ENCODE peak calls at places on chromosomes 2 and 18, in ten cellular contexts. W is transverse colon, Z is A549, O is ovary, B is GM12878, H is tibial nerve, F is suprapubic skin, P is K562, I is sigmoid colon, N is HepG2. J is an unnamed sample. For H3K4me1 and H3K9me3, the result is how much of the 10 kb centered on the place peaks cover.

GRCh38 chr2:109663721-109664120 is 49.6 kb downstream of the SOWAHC start:
- DNase-seq in W (no peak), Z (no peak), O (peak), B (no peak), H (no peak), F (no peak), P (no peak), I (peak), N (peak), J (no peak)

GRCh38 chr2:153477096-153477555 is 1.4 kb downstream of the RPRM start:
- DNase-seq in W (no peak), Z (no peak), O (peak), B (no peak), H (no peak), F (no peak), P (no peak), I (peak), N (no peak), J (no peak)

GRCh38 chr2:162327134-162327769 is 8.8 kb upstream of the IFIH1 start:
- DNase-seq in W (no peak), Z (no peak), O (no peak), B (no peak), H (no peak), F (no peak), P (peak), I (no peak), N (no peak), J (no peak)

GRCh38 chr2:100643906-100644501 is 81.2 kb downstream of the PDCL3 start:
- DNase-seq in W (no peak), Z (no peak), O (no peak), B (no peak), H (no peak), F (no peak), P (no peak), I (no peak), N (no peak), J (no peak)

GRCh38 chr2:227402321-227402720 is 14.6 kb upstream of the SCYGR1 start:
- DNase-seq in W (no peak), Z (no peak), O (no peak), B (no peak), H (no peak), F (no peak), P (no peak), I (no peak), N (no peak), J (no peak)

GRCh38 chr2:168661404-168661869 is 141.0 kb upstream of the NOSTRIN start:
- DNase-seq in W (no peak), Z (no peak), O (no peak), B (no peak), H (no peak), F (no peak), P (no peak), I (no peak), N (no peak), J (no peak)

GRCh38 chr2:96082211-96083063 is 33.9 kb downstream of the ADRA2B start:
- DNase-seq in W (no peak), Z (no peak), O (no peak), B (no peak), H (no peak), F (peak), P (no peak), I (no peak), N (no peak), J (peak)

GRCh38 chr2:26712486-26713465 is 20.3 kb downstream of the KCNK3 start:
- DNase-seq in W (no peak), Z (no peak), O (no peak), B (no peak), H (no peak), F (no peak), P (no peak), I (peak), N (no peak), J (no peak)

GRCh38 chr2:50808694-50809093 is 223.2 kb downstream of the NRXN1 start:
- DNase-seq in W (no peak), Z (no peak), O (no peak), B (no peak), H (no peak), F (no peak), P (no peak), I (no peak), N (no peak), J (no peak)

GRCh38 chr2:237474511-237474911 is 12.5 kb upstream of the MLPH start:
- DNase-seq in W (no peak), Z (no peak), O (peak), B (no peak), H (no peak), F (no peak), P (no peak), I (peak), N (no peak), J (peak)

GRCh38 chr2:209956276-209956675 is 46.2 kb upstream of the RPE start:
- DNase-seq in W (no peak), Z (no peak), O (no peak), B (no peak), H (no peak), F (no peak), P (no peak), I (no peak), N (no peak), J (no peak)

GRCh38 chr2:236131073-236131692 is 37.0 kb downstream of the GBX2 start:
- DNase-seq in W (no peak), Z (no peak), O (no peak), B (no peak), H (no peak), F (no peak), P (no peak), I (no peak), N (no peak), J (no peak)

GRCh38 chr2:40550085-40550484 is 98.2 kb upstream of the SLC8A1 start:
- DNase-seq in W (no peak), Z (no peak), O (no peak), B (no peak), H (no peak), F (no peak), P (no peak), I (no peak), N (no peak), J (no peak)

GRCh38 chr2:181054843-181055242 is 74.4 kb downstream of the UBE2E3 start:
- DNase-seq in W (no peak), Z (no peak), O (no peak), B (no peak), H (no peak), F (no peak), P (no peak), I (no peak), N (no peak), J (no peak)

GRCh38 chr2:203893386-203893785 is 25.8 kb downstream of the CTLA4 start:
- DNase-seq in W (no peak), Z (no peak), O (no peak), B (no peak), H (no peak), F (no peak), P (no peak), I (peak), N (no peak), J (no peak)

GRCh38 chr18:35122586-35123224 is 81.5 kb downstream of the MAPRE2 start:
- DNase-seq in W (no peak), Z (no peak), O (no peak), B (no peak), H (no peak), F (no peak), P (peak), I (no peak), N (no peak), J (no peak)

GRCh38 chr2:149648282-149649030 is 60.9 kb upstream of the MMADHC start:
- DNase-seq in W (no peak), Z (peak), O (no peak), B (no peak), H (no peak), F (no peak), P (no peak), I (peak), N (no peak), J (no peak)

GRCh38 chr18:35456181-35456850 is 41.4 kb downstream of the INO80C start:
- DNase-seq in W (peak), Z (no peak), O (no peak), B (no peak), H (no peak), F (no peak), P (no peak), I (no peak), N (no peak), J (no peak)

GRCh38 chr2:24824966-24825882 is 32.0 kb downstream of the CENPO start:
- DNase-seq in W (no peak), Z (peak), O (no peak), B (no peak), H (no peak), F (peak), P (peak), I (peak), N (no peak), J (no peak)

GRCh38 chr2:88092773-88093172 is 25.1 kb downstream of the SMYD1 start:
- DNase-seq in W (no peak), Z (no peak), O (no peak), B (no peak), H (no peak), F (no peak), P (no peak), I (no peak), N (no peak), J (no peak)

GRCh38 chr18:57075716-57076400 is 71.0 kb upstream of the BOD1L2 start:
- DNase-seq in W (no peak), Z (no peak), O (no peak), B (no peak), H (no peak), F (no peak), P (no peak), I (no peak), N (no peak), J (no peak)

GRCh38 chr2:75560768-75561565 is at the start of gene EVA1A:
- DNase-seq in W (peak), Z (peak), O (peak), B (no peak), H (no peak), F (no peak), P (no peak), I (no peak), N (peak), J (peak)

GRCh38 chr2:216802516-216803265 is 57.2 kb downstream of the TNP1 start:
- DNase-seq in W (no peak), Z (no peak), O (no peak), B (no peak), H (no peak), F (no peak), P (no peak), I (no peak), N (no peak), J (no peak)

GRCh38 chr18:43965691-43966090 is 688.4 kb upstream of the SYT4 start:
- DNase-seq in W (no peak), Z (no peak), O (no peak), B (no peak), H (no peak), F (no peak), P (no peak), I (no peak), N (no peak), J (no peak)

GRCh38 chr2:214899751-214900150 is 90.3 kb upstream of the BARD1 start:
- DNase-seq in W (no peak), Z (no peak), O (no peak), B (no peak), H (no peak), F (no peak), P (no peak), I (no peak), N (no peak), J (no peak)

GRCh38 chr2:235506291-235506996 is 12.6 kb downstream of the AGAP1 start:
- DNase-seq in W (peak), Z (peak), O (no peak), B (no peak), H (no peak), F (no peak), P (no peak), I (no peak), N (no peak), J (no peak)

GRCh38 chr2:54374965-54375364 is 81.2 kb upstream of the SPTBN1 start:
- DNase-seq in W (no peak), Z (no peak), O (no peak), B (no peak), H (no peak), F (no peak), P (no peak), I (no peak), N (no peak), J (no peak)

GRCh38 chr2:115412501-115412900 is 970.1 kb downstream of the DPP10 start:
- DNase-seq in W (no peak), Z (no peak), O (no peak), B (no peak), H (no peak), F (no peak), P (no peak), I (no peak), N (no peak), J (no peak)

DNA sequence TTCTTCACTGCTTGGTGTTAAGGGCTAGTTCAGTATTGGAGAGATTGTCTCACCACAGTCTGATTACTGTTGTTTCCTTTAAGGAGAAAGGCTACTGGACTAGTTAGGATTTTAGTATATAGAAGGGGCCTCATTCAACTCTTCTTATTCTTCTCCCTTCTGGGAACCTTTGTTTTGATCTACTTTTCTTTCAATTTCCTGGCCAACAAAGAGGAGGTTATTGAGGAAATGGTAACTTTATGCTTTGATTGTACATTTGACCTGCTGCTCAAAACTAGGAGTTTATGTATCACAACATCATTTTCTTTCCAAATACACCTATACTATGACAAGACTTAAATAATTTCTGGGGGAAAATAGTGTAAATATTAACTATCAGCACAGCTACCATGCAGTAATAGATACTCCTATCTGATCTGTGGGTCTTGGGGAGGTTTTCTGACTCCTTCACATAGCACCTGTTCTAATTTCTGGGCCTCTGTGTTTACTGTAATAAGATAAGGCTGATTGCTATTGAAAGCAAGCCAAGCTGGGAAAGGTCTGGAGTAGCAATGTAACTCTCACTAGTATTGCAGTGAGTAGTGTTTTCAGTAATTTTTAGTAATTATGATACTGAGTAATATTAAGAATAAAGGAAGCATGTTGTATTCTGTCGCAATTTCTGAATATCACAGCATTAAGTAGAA is 395.3 kb downstream of the NUP35 start:
- DNase-seq in W (no peak), Z (no peak), O (no peak), B (no peak), H (no peak), F (no peak), P (no peak), I (no peak), N (no peak), J (no peak)
- TF ChIP-seq EP300 in W (no peak), Z (no peak), O (no peak), B (no peak), H (no peak), F (no peak), P (no peak), I (no peak), N (no peak), J (no peak)

GRCh38 chr2:240651185-240651584 is 25.9 kb downstream of the GPR35 start:
- DNase-seq in W (no peak), Z (no peak), O (no peak), B (no peak), H (no peak), F (no peak), P (no peak), I (peak), N (no peak), J (no peak)

GRCh38 chr2:240650254-240650965 is 25.1 kb downstream of the GPR35 start:
- DNase-seq in W (no peak), Z (no peak), O (no peak), B (no peak), H (no peak), F (no peak), P (no peak), I (peak), N (no peak), J (no peak)

DNA sequence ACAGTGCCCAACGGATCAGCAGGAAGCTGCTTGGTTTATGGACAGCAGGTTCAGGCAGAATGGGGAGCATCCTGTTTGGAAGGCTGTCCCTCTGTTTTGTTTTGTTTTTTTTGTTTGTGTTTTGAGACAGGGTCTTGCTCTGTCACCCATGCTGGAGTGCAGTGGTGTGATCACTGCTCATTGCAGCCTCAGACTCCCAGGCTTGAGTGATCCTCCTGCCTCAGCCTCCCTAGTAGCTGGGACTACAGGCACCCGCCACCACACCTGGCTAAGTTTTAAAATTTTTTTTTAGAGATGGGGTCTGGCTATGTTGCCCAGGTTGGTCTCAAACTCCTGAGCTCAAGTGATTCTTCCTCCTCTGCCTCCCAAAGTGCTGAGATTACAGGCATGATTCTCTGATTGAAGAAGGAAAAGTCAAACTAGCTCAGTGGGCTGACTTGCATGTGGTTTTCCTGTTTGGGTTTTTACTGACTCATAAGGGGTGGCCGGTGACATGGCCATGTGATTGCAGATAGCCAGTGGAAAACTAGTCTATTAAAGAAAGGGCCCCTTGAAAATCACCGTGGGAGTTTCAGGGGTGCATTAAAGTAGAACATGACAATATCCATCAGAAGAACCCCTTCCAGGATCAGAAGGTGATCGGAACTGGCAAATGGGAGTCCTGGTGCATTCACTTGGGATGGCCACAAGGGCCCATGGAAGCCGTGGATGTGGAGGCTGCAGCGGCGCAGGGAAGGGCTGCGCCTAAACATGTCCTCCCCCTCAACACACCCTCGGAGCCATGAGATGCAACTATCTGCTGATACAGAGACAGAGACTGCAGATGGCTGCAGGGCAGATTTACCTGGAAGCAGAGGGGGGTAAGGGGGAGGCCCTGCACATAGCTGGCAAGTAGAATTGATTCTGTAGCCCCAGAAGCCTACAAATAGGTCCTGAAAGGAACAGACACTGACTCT is 26.5 kb downstream of the AQP12B start:
- DNase-seq in W (no peak), Z (no peak), O (no peak), B (peak), H (no peak), F (no peak), P (no peak), I (peak), N (no peak), J (no peak)
- H3K4me1 ChIP-seq in W (under half), Z (under half), O (under half), B (under half), H (under half), F (under half), P (under half), I (under half), N (under half), J (under half)

DNA sequence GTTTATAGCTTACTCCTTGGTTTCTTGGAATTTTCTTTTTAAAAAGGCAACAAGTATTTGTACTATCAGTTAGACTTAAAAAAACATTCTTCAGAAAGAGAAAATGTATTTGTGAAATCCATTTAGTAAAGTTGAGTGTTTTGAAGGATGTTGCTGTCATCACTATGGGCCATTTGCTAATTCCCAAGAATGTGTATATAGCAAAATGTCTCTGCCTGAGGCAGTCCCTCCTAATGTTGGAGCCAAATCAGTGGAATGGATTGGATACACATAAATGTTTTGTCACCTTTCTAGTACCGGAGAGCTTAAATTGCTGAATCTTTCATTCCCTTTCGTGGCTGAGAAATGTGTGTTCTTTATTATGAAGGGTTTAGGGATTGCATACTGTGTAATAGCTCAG is 890.2 kb upstream of the ZEB2 start:
- DNase-seq in W (no peak), Z (no peak), O (no peak), B (no peak), H (no peak), F (no peak), P (no peak), I (no peak), N (no peak), J (no peak)
- H3K9me3 ChIP-seq in W (under half), Z (under half), O (under half), B (under half), H (under half), F (under half), P (under half), I (under half), N (under half), J (under half)

DNA sequence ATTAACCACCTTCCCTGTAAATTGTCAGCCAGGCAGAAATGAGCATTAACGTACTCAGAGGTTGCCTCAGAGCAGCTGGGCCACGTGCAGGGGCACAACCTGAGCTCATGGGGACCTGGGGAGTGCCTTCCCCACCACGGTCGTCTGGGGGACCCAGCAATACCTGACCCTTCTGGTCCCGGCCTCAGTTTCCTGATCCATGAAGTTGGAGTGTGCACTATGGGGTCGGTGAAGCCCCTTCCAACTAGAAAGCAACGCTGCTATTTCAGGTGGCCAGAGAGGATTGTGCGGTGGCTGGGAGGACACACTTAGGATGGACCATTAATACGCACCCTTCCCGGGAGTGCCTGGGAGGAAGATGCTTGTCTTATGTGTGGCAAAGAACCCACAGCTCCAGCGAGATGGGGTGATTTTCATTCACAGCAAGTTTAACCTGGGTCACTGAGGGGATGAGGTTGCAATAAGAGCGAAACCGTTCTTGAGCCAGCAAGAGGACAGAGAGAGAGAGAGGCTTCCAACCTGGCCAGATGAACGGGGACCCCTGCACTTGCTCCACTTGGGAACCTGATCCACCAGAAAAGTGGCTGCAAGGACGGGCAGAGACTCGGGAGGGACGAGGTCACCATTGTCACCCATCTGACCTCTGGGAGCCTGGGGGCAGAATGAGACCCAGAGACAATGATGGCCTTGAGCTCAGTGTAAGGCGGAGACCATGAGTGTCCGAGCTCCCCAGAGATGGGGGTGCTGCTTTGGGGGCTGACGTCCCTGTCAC is 36.2 kb downstream of the NGEF start:
- DNase-seq in W (no peak), Z (no peak), O (no peak), B (no peak), H (no peak), F (peak), P (no peak), I (no peak), N (no peak), J (no peak)
- TF ChIP-seq EP300 in W (no peak), Z (no peak), O (no peak), B (no peak), H (no peak), F (no peak), P (no peak), I (no peak), N (no peak), J (no peak)

DNA sequence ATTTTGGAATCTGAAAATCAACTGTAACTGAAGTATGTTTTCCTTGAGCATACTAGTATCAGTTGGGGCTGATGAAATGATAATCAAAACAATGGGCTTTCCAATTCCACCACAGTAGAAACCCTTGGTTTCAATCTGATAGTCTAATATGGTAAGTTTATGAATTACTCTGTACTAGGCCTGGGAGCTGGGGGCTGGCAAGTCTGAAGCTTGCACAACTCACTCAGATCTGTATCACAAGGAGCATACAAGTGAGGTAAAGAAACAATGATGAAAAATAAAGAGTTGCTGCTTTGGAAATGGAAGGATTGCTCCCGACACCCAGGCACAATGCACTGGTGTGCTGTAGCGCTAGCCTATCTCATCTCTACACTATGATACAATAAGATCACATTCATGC is 19.4 kb downstream of the ZEB2 start:
- DNase-seq in W (no peak), Z (no peak), O (no peak), B (no peak), H (no peak), F (no peak), P (no peak), I (no peak), N (no peak), J (no peak)
- H3K4me1 ChIP-seq in W (under half), Z (under half), O (under half), B (under half), H (under half), F (under half), P (half or more), I (under half), N (under half), J (under half)